ENCODE peak calls at places on chromosomes 5 and 9, in ten cellular contexts. One of them, this sample, is unnamed.

GRCh38 chr9:129814432-129815223 is 9.3 kb downstream of the TOR1A start:
- DNase-seq in sigmoid colon: no peak
- DNase-seq in HL-60: no peak
- DNase-seq in OCI-LY7: no peak
- DNase-seq in WERI-Rb-1: no peak
- DNase-seq in upper lobe of right lung: peak
- DNase-seq in CD8-positive, alpha-beta T cell: no peak
- DNase-seq in fibroblast of pulmonary artery: no peak
- DNase-seq in body of pancreas: no peak
- DNase-seq in AG04450: no peak
- DNase-seq in this sample: no peak

GRCh38 chr5:113546711-113547159 is 33.2 kb downstream of the YTHDC2 start:
- DNase-seq in HL-60: no peak
- DNase-seq in sigmoid colon: no peak
- DNase-seq in AG04450: peak
- DNase-seq in upper lobe of right lung: no peak
- DNase-seq in WERI-Rb-1: no peak
- DNase-seq in body of pancreas: no peak
- DNase-seq in fibroblast of pulmonary artery: peak
- DNase-seq in OCI-LY7: no peak
- DNase-seq in CD8-positive, alpha-beta T cell: no peak
- DNase-seq in this sample: peak

GRCh38 chr9:91187311-91187964 is 174.3 kb downstream of the AUH start:
- DNase-seq in CD8-positive, alpha-beta T cell: no peak
- DNase-seq in fibroblast of pulmonary artery: no peak
- DNase-seq in sigmoid colon: no peak
- DNase-seq in HL-60: no peak
- DNase-seq in upper lobe of right lung: no peak
- DNase-seq in AG04450: no peak
- DNase-seq in body of pancreas: no peak
- DNase-seq in WERI-Rb-1: no peak
- DNase-seq in OCI-LY7: no peak
- DNase-seq in this sample: no peak

GRCh38 chr9:21608200-21608599 is 126.1 kb upstream of the IFNE start:
- DNase-seq in AG04450: no peak
- DNase-seq in HL-60: no peak
- DNase-seq in WERI-Rb-1: no peak
- DNase-seq in body of pancreas: no peak
- DNase-seq in fibroblast of pulmonary artery: no peak
- DNase-seq in upper lobe of right lung: no peak
- DNase-seq in OCI-LY7: no peak
- DNase-seq in sigmoid colon: no peak
- DNase-seq in CD8-positive, alpha-beta T cell: no peak
- DNase-seq in this sample: no peak

GRCh38 chr5:110768138-110768845 is 29.5 kb downstream of the SLC25A46 start:
- DNase-seq in upper lobe of right lung: no peak
- DNase-seq in OCI-LY7: no peak
- DNase-seq in WERI-Rb-1: no peak
- DNase-seq in body of pancreas: no peak
- DNase-seq in sigmoid colon: no peak
- DNase-seq in fibroblast of pulmonary artery: peak
- DNase-seq in CD8-positive, alpha-beta T cell: no peak
- DNase-seq in AG04450: no peak
- DNase-seq in HL-60: no peak
- DNase-seq in this sample: peak

GRCh38 chr9:96485280-96485679 is 35.3 kb downstream of the HABP4 start:
- DNase-seq in AG04450: no peak
- DNase-seq in OCI-LY7: no peak
- DNase-seq in body of pancreas: no peak
- DNase-seq in sigmoid colon: no peak
- DNase-seq in HL-60: no peak
- DNase-seq in fibroblast of pulmonary artery: no peak
- DNase-seq in CD8-positive, alpha-beta T cell: no peak
- DNase-seq in WERI-Rb-1: no peak
- DNase-seq in upper lobe of right lung: no peak
- DNase-seq in this sample: no peak

GRCh38 chr9:7777776-7778175 is 21.8 kb downstream of the DMAC1 start:
- DNase-seq in CD8-positive, alpha-beta T cell: no peak
- DNase-seq in OCI-LY7: no peak
- DNase-seq in HL-60: no peak
- DNase-seq in WERI-Rb-1: no peak
- DNase-seq in body of pancreas: no peak
- DNase-seq in AG04450: no peak
- DNase-seq in fibroblast of pulmonary artery: no peak
- DNase-seq in sigmoid colon: no peak
- DNase-seq in upper lobe of right lung: no peak
- DNase-seq in this sample: no peak

GRCh38 chr9:127162046-127162445 is 39.6 kb upstream of the ANGPTL2 start:
- DNase-seq in OCI-LY7: peak
- DNase-seq in fibroblast of pulmonary artery: no peak
- DNase-seq in body of pancreas: no peak
- DNase-seq in WERI-Rb-1: no peak
- DNase-seq in AG04450: no peak
- DNase-seq in upper lobe of right lung: no peak
- DNase-seq in CD8-positive, alpha-beta T cell: no peak
- DNase-seq in sigmoid colon: peak
- DNase-seq in HL-60: peak
- DNase-seq in this sample: peak

GRCh38 chr9:27430754-27431540 is 93.1 kb upstream of the IFNK start:
- DNase-seq in sigmoid colon: no peak
- DNase-seq in WERI-Rb-1: no peak
- DNase-seq in AG04450: no peak
- DNase-seq in body of pancreas: no peak
- DNase-seq in HL-60: no peak
- DNase-seq in fibroblast of pulmonary artery: no peak
- DNase-seq in CD8-positive, alpha-beta T cell: no peak
- DNase-seq in upper lobe of right lung: no peak
- DNase-seq in OCI-LY7: no peak
- DNase-seq in this sample: no peak

GRCh38 chr5:154782326-154782725 is 27.1 kb downstream of the LARP1 start:
- DNase-seq in CD8-positive, alpha-beta T cell: no peak
- DNase-seq in OCI-LY7: no peak
- DNase-seq in upper lobe of right lung: no peak
- DNase-seq in HL-60: no peak
- DNase-seq in body of pancreas: no peak
- DNase-seq in fibroblast of pulmonary artery: no peak
- DNase-seq in AG04450: no peak
- DNase-seq in WERI-Rb-1: no peak
- DNase-seq in sigmoid colon: no peak
- DNase-seq in this sample: no peak

GRCh38 chr9:34929506-34930102 is 28.5 kb upstream of the PHF24 start:
- DNase-seq in fibroblast of pulmonary artery: peak
- DNase-seq in HL-60: peak
- DNase-seq in AG04450: no peak
- DNase-seq in WERI-Rb-1: peak
- DNase-seq in upper lobe of right lung: no peak
- DNase-seq in sigmoid colon: no peak
- DNase-seq in OCI-LY7: peak
- DNase-seq in body of pancreas: peak
- DNase-seq in CD8-positive, alpha-beta T cell: peak
- DNase-seq in this sample: peak

DNA sequence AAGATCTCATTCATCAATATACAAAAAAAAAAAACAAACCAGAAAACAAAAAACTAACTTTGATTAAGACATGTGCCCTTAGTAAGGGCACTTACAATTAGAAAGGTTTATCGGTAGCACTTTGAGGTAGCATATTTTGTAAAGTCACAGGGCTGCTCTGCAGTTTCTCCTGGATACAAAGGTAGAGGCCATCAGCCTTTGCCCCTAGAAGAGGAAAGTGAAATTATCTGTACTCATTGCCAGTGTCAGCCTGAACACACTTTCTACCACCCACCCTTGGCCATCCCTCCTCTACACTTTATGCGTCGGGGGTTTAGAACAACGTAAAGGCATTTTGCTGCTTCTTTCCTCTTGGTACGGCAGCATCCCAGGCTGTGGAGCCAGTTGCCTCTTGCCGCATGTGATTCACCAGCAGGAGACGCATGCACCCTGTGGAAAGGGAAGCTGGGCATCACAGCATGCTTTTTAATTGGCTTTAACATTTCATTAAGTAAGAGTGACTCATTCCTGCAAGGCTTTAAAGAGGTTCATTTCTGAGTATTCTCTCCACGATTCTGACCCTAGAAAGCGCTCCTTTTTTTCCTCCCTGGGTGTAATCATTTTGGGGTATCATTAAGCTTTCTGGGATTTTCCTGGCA is 84.6 kb downstream of the CEMIP2 start:
- DNase-seq in OCI-LY7: no peak
- DNase-seq in sigmoid colon: no peak
- DNase-seq in AG04450: no peak
- DNase-seq in fibroblast of pulmonary artery: peak
- DNase-seq in upper lobe of right lung: no peak
- DNase-seq in HL-60: peak
- DNase-seq in CD8-positive, alpha-beta T cell: no peak
- DNase-seq in WERI-Rb-1: peak
- DNase-seq in body of pancreas: no peak
- DNase-seq in this sample: peak
- TF ChIP-seq CTCF in OCI-LY7: no peak
- TF ChIP-seq CTCF in sigmoid colon: peak
- TF ChIP-seq CTCF in AG04450: peak
- TF ChIP-seq CTCF in fibroblast of pulmonary artery: peak
- TF ChIP-seq CTCF in upper lobe of right lung: peak
- TF ChIP-seq CTCF in HL-60: no peak
- TF ChIP-seq CTCF in CD8-positive, alpha-beta T cell: no peak
- TF ChIP-seq CTCF in WERI-Rb-1: peak
- TF ChIP-seq CTCF in body of pancreas: no peak
- TF ChIP-seq CTCF in this sample: peak

DNA sequence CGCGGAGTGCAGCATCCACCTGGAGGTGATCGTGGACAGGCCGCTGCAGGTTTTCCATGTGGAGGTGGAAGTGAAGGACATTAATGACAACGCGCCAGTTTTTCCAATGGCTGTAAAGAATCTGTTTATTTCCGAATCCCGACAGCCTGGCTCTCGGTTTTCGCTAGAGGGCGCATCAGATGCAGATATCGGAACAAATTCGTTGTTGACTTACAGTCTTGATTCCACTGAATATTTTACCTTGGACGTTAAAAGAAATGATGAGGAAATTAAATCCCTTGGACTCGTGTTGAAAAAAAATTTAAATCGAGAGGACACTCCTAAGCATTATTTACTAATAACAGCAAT is 611 bp downstream of the PCDHA3 start:
- DNase-seq in HL-60: no peak
- DNase-seq in body of pancreas: no peak
- DNase-seq in OCI-LY7: no peak
- DNase-seq in WERI-Rb-1: no peak
- DNase-seq in AG04450: no peak
- DNase-seq in upper lobe of right lung: no peak
- DNase-seq in fibroblast of pulmonary artery: peak
- DNase-seq in sigmoid colon: no peak
- DNase-seq in CD8-positive, alpha-beta T cell: no peak
- DNase-seq in this sample: peak
- H3K4me3 ChIP-seq in HL-60: no peak
- H3K4me3 ChIP-seq in body of pancreas: no peak
- H3K4me3 ChIP-seq in OCI-LY7: no peak
- H3K4me3 ChIP-seq in WERI-Rb-1: no peak
- H3K4me3 ChIP-seq in AG04450: no peak
- H3K4me3 ChIP-seq in upper lobe of right lung: peak
- H3K4me3 ChIP-seq in fibroblast of pulmonary artery: peak
- H3K4me3 ChIP-seq in sigmoid colon: peak
- H3K4me3 ChIP-seq in CD8-positive, alpha-beta T cell: no peak
- H3K4me3 ChIP-seq in this sample: no peak

GRCh38 chr5:60578295-60578694 is 121.7 kb downstream of the DEPDC1B start:
- DNase-seq in WERI-Rb-1: no peak
- DNase-seq in sigmoid colon: no peak
- DNase-seq in OCI-LY7: no peak
- DNase-seq in fibroblast of pulmonary artery: no peak
- DNase-seq in body of pancreas: no peak
- DNase-seq in AG04450: no peak
- DNase-seq in upper lobe of right lung: no peak
- DNase-seq in HL-60: peak
- DNase-seq in CD8-positive, alpha-beta T cell: no peak
- DNase-seq in this sample: no peak
- TF ChIP-seq CTCF in WERI-Rb-1: no peak
- TF ChIP-seq CTCF in sigmoid colon: no peak
- TF ChIP-seq CTCF in OCI-LY7: no peak
- TF ChIP-seq CTCF in fibroblast of pulmonary artery: no peak
- TF ChIP-seq CTCF in body of pancreas: no peak
- TF ChIP-seq CTCF in AG04450: no peak
- TF ChIP-seq CTCF in upper lobe of right lung: no peak
- TF ChIP-seq CTCF in HL-60: no peak
- TF ChIP-seq CTCF in CD8-positive, alpha-beta T cell: no peak
- TF ChIP-seq CTCF in this sample: no peak

DNA sequence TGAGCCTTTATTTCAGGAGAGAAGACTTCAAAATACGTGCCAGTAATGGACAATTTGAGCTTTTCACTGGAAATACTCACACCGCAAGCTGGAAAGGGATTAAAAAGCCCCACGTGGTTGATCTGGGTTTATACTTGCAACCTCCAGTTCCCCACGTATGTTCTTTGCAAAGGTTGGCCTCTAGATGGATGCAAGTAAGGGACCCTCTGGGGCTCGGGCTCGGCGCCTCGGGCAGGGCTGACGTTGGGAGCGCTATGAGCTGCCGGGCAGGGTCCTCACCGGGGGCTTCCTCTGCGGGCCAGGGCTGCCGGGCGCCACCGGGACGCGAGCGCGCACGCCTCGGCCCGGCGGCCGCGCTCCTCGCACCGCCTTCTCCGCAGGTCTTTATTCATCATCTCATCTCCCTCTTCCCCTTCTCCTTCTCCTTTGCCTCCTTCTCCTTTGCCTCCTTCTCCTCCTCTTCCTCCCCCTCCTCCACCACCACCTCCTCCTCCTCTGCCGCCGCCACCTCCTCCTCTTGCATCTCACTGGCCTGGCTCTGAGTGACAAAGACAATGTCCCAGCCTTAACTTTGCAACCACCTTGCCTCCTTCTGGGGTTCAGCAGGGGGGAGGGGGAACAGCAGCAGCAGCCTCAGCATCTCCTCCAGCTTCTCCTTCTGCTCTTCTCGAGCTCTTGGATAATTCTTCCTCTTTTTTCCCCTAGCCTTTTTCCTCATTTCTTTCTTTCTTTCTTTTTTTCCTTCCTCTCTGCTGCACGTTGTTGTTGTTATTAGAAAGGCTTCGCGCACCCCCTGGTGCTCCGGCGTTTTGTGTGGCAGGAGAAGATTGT is 636 bp upstream of the ZNF462 start:
- DNase-seq in WERI-Rb-1: peak
- DNase-seq in CD8-positive, alpha-beta T cell: no peak
- DNase-seq in upper lobe of right lung: peak
- DNase-seq in HL-60: no peak
- DNase-seq in OCI-LY7: no peak
- DNase-seq in body of pancreas: no peak
- DNase-seq in fibroblast of pulmonary artery: peak
- DNase-seq in AG04450: no peak
- DNase-seq in sigmoid colon: peak
- DNase-seq in this sample: peak
- H3K4me3 ChIP-seq in WERI-Rb-1: peak
- H3K4me3 ChIP-seq in CD8-positive, alpha-beta T cell: no peak
- H3K4me3 ChIP-seq in upper lobe of right lung: peak
- H3K4me3 ChIP-seq in HL-60: no peak
- H3K4me3 ChIP-seq in OCI-LY7: peak
- H3K4me3 ChIP-seq in body of pancreas: peak
- H3K4me3 ChIP-seq in fibroblast of pulmonary artery: peak
- H3K4me3 ChIP-seq in AG04450: peak
- H3K4me3 ChIP-seq in sigmoid colon: peak
- H3K4me3 ChIP-seq in this sample: peak